ENCODE peak calls at places on chromosome 21, in seven cellular contexts. W, P, T, N, L, B and M are unnamed samples.

GRCh38 chr21:17578162-17578561 is 34.5 kb downstream of the BTG3 start:
- DNase-seq in W (no peak), P (no peak), T (no peak), N (no peak), L (no peak), B (no peak), M (no peak)

GRCh38 chr21:38179504-38179900 is 77.3 kb upstream of the KCNJ15 start:
- DNase-seq in W (no peak), P (peak; percentile 16), T (no peak), N (no peak), L (no peak), B (no peak), M (no peak)

GRCh38 chr21:35819134-35819533 is 241.2 kb downstream of the SETD4 start:
- DNase-seq in W (no peak), P (no peak), T (no peak), N (no peak), L (no peak), B (no peak), M (no peak)

GRCh38 chr21:16976132-16976666 is 536.6 kb upstream of the CXADR start:
- DNase-seq in W (no peak), P (no peak), T (no peak), N (no peak), L (no peak), B (no peak), M (no peak)

GRCh38 chr21:38664315-38664714 is 141.4 kb upstream of the ETS2 start:
- DNase-seq in W (no peak), P (no peak), T (no peak), N (no peak), L (no peak), B (no peak), M (no peak)

GRCh38 chr21:38505654-38506523 is 7.6 kb upstream of the ERG start:
- DNase-seq in W (no peak), P (peak; percentile 71), T (peak; percentile 56), N (peak; percentile 62), L (no peak), B (peak; percentile 33), M (peak; percentile 56)

GRCh38 chr21:14734191-14734590 is 188.1 kb upstream of the SAMSN1 start:
- DNase-seq in W (no peak), P (no peak), T (no peak), N (no peak), L (no peak), B (no peak), M (no peak)

GRCh38 chr21:17540530-17540929 is 27.7 kb downstream of the CXADR start:
- DNase-seq in W (no peak), P (no peak), T (no peak), N (no peak), L (no peak), B (no peak), M (no peak)

GRCh38 chr21:15031790-15032357 is 32.9 kb downstream of the NRIP1 start:
- DNase-seq in W (no peak), P (peak; percentile 68), T (no peak), N (no peak), L (no peak), B (no peak), M (no peak)

GRCh38 chr21:14259669-14260458 is 43.9 kb downstream of the RBM11 start:
- DNase-seq in W (peak; percentile 24), P (peak; percentile 56), T (peak; percentile 37), N (peak; percentile 39), L (no peak), B (no peak), M (peak; percentile 44)

GRCh38 chr21:27422435-27422834 is 455.5 kb upstream of the ADAMTS5 start:
- DNase-seq in W (no peak), P (peak; percentile 60), T (no peak), N (no peak), L (no peak), B (no peak), M (no peak)

GRCh38 chr21:36491191-36491916 is 11.4 kb upstream of the CLDN14 start:
- DNase-seq in W (no peak), P (no peak), T (no peak), N (no peak), L (no peak), B (no peak), M (no peak)

GRCh38 chr21:25039461-25040380 is 567.6 kb downstream of the MRPL39 start:
- DNase-seq in W (no peak), P (peak; percentile 5), T (no peak), N (no peak), L (peak; percentile 82), B (no peak), M (no peak)

DNA sequence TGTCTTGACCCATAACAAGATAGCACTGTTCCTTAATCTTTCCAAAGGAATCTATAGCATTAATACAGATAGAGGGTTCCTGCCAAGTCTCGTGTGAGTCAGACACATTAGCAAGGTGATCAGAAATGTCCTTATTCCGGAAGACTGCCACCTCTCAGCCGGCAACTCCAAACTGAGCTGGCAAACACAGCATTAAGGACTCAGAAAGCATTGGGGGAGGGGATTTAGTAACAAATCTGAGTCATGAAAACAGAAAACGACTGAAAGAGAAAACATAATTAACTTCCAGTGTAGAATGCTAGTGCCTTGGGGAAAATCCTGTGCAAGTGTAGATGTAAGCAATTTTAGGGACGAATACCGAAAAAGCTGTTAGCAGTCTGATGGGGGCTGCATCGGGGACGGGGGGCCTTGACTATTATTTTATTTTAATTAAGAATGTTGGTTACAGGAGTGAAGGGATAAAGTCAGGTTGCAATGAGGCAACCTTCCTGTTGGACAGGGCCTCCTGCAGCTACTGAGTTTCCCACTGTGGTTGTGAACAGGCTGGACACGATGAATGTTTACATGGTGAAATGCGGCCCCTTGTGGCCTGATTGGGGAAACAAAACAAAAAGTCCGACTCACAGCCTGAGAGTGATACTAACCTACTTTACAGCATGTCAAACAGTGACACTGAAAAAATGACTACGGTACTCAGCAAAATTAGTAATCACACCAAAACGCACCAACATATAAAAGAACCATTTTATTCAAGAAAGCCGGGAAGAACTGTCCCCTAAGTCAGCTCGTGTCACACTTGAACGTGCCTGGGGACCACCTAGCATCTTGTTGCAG is 20.7 kb downstream of the MIS18A start:
- DNase-seq in W (peak; percentile 76), P (peak; percentile 85), T (peak; percentile 70), N (peak; percentile 73), L (no peak), B (peak; percentile 33), M (peak; percentile 81)
- TF ChIP-seq RFX5 in W (no peak), P (no peak), T (no peak), N (no peak), L (no peak), B (no peak), M (no peak)

GRCh38 chr21:33859373-33860102 is 56.1 kb downstream of the ATP5PO start:
- DNase-seq in W (no peak), P (no peak), T (no peak), N (no peak), L (no peak), B (no peak), M (no peak)

GRCh38 chr21:33856893-33857527 is 58.6 kb downstream of the ATP5PO start:
- DNase-seq in W (no peak), P (no peak), T (no peak), N (peak; percentile 39), L (no peak), B (no peak), M (peak; percentile 32)

GRCh38 chr21:33858672-33859372 is 56.8 kb downstream of the ATP5PO start:
- DNase-seq in W (no peak), P (no peak), T (no peak), N (no peak), L (no peak), B (no peak), M (no peak)

GRCh38 chr21:33860332-33860879 is 55.2 kb downstream of the ATP5PO start:
- DNase-seq in W (no peak), P (no peak), T (no peak), N (no peak), L (no peak), B (no peak), M (no peak)

DNA sequence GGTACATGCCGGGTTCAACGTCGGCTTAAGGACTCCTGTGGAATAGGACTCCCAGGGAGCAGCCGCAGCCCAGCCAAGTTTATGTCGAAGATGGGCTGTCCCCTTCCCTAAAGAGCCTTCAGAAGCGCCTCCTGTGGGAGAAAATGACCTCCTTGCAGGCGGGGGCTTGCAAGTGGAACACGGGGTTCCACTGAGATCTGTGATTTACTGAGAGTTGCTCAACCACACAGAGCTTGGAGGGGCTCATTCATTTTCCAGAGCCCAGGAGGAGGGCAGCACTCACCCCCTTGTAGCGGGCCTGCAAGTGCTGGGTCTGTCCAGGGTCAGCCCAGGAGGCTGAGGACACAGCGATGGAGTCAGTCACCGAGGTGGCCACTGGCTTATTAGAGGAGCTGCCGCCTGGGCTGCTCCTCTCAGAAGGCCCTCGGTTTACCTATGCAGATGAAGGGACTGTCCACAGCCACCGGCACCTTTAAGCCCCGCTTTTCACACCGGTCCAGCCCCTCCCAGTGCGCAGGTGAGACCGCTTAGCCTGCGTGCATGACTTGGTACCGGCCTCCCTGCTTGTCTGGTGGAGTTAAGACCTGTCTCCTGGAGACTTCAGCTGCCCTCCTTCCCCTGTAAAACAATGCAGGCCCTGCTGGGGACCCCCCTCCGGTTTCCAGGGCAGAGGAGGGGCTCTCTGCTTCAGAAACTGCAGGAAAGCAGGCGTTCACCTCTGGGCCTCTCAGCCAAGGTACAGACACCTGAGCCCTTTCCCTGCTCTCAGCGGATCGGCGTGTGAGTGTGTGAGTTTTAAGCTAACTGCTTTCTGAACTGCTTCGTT is 57.5 kb downstream of the ATP5PO start:
- DNase-seq in W (no peak), P (no peak), T (no peak), N (no peak), L (no peak), B (no peak), M (no peak)
- H3K27ac ChIP-seq in W (no peak overlapping the region), P (no peak overlapping the region), T (no peak overlapping the region), N (no peak overlapping the region), L (no peak overlapping the region), B (no peak overlapping the region), M (no peak overlapping the region)

DNA sequence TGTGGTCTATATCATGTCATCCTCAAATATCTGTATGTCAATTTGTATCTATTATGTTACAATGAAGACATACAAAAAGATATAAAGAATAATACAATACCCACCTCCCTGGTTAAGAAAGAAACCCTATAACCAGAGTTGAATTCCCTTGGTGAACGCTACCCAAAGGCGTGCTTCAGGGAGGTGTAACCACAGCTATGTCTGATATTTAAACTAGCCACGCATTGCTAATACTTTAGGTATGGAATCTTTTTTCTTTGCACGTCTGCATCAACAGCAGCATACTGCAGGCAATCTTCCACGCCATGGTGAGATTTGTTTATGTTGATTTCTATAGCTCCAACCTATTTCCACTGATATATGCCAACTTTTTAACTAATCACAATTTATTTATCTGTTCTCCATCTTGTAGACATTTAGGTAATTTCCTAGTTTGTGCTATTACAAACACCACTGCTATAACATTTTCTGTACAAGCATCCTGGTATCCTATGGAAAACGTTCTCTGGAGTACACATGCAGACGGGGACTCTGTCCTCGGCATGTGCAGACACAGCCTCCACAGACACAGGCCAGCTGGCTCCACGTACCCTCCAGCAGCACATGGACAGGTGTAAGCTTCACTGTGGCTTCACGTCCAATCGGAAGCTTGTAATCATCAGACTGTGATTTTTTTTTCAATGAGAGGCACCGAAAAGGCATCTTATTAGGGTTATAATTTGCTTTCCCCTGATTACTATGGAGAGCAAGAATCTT is 58.5 kb downstream of the HSF2BP start:
- DNase-seq in W (no peak), P (peak; percentile 95), T (peak; percentile 72), N (no peak), L (no peak), B (no peak), M (peak; percentile 39)
- TF ChIP-seq RFX5 in W (no peak), P (no peak), T (no peak), N (no peak), L (no peak), B (no peak), M (no peak)

DNA sequence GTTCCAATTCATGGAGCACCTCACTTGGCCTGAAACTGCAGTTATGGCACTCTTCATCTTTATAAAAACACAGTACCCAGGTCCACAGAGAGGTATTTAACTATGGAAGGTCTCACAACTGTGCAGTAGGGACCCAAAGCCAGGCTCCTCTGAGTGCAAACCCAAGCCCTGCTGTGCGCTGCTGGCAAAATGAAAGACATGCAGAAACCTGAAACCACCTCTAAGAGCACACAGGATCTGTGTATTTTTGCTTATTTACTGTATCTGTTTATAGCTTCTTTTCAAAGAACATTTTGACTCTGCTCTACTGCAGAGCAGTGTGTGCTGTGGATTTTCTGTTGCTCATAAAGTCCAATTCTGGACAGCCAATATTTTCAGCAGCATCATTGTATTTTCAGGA is 166.6 kb downstream of the DSCAM start:
- DNase-seq in W (no peak), P (no peak), T (no peak), N (no peak), L (no peak), B (no peak), M (no peak)
- H3K27ac ChIP-seq in W (no peak overlapping the region), P (no peak overlapping the region), T (no peak overlapping the region), N (no peak overlapping the region), L (no peak overlapping the region), B (no peak overlapping the region), M (no peak overlapping the region)